ENCODE peak calls at places on chromosomes 4 and X, in eight cellular contexts. One of them, this sample, is unnamed.

GRCh38 chr4:37802068-37802666 is 24.3 kb upstream of the PGM2 start:
- DNase-seq in lower leg skin: no peak
- DNase-seq in endodermal cell: peak; percentile 86
- DNase-seq in kidney: no peak
- DNase-seq in IMR-90: peak; percentile 60
- DNase-seq in fibroblast of mammary gland: peak; percentile 79
- DNase-seq in AG04449: no peak
- DNase-seq in AG09309: no peak
- DNase-seq in this sample: peak; percentile 36

GRCh38 chr4:8507251-8507570 is 66.6 kb downstream of the TRMT44 start:
- DNase-seq in lower leg skin: no peak
- DNase-seq in endodermal cell: no peak
- DNase-seq in kidney: no peak
- DNase-seq in IMR-90: no peak
- DNase-seq in fibroblast of mammary gland: peak; percentile 55
- DNase-seq in AG04449: no peak
- DNase-seq in AG09309: no peak
- DNase-seq in this sample: peak; percentile 23

GRCh38 chrX:26522501-26522900 is 306.5 kb downstream of the MAGEB5 start:
- DNase-seq in lower leg skin: no peak
- DNase-seq in endodermal cell: no peak
- DNase-seq in kidney: no peak
- DNase-seq in IMR-90: no peak
- DNase-seq in fibroblast of mammary gland: no peak
- DNase-seq in AG04449: no peak
- DNase-seq in AG09309: no peak
- DNase-seq in this sample: no peak

GRCh38 chr4:77699731-77700210 is 94.2 kb downstream of the CXCL13 start:
- DNase-seq in lower leg skin: no peak
- DNase-seq in endodermal cell: peak; percentile 71
- DNase-seq in kidney: no peak
- DNase-seq in IMR-90: peak; percentile 93
- DNase-seq in fibroblast of mammary gland: peak; percentile 90
- DNase-seq in AG04449: peak; percentile 55
- DNase-seq in AG09309: peak; percentile 50
- DNase-seq in this sample: peak; percentile 93

GRCh38 chr4:189940178-189941004 is at the start of gene FRG1:
- DNase-seq in lower leg skin: peak; percentile 94
- DNase-seq in endodermal cell: peak; percentile 97
- DNase-seq in kidney: peak; percentile 98
- DNase-seq in IMR-90: peak; percentile 93
- DNase-seq in fibroblast of mammary gland: peak; percentile 94
- DNase-seq in AG04449: peak; percentile 76
- DNase-seq in AG09309: peak; percentile 84
- DNase-seq in this sample: peak; percentile 97

GRCh38 chrX:84729809-84730208 is 227.6 kb upstream of the HDX start:
- DNase-seq in lower leg skin: no peak
- DNase-seq in endodermal cell: peak; percentile 82
- DNase-seq in kidney: peak; percentile 26
- DNase-seq in IMR-90: peak; percentile 31
- DNase-seq in fibroblast of mammary gland: peak; percentile 52
- DNase-seq in AG04449: no peak
- DNase-seq in AG09309: peak; percentile 3
- DNase-seq in this sample: peak; percentile 13

GRCh38 chrX:19839770-19840254 is 47.6 kb downstream of the SH3KBP1 start:
- DNase-seq in lower leg skin: no peak
- DNase-seq in endodermal cell: no peak
- DNase-seq in kidney: no peak
- DNase-seq in IMR-90: no peak
- DNase-seq in fibroblast of mammary gland: no peak
- DNase-seq in AG04449: no peak
- DNase-seq in AG09309: no peak
- DNase-seq in this sample: no peak

GRCh38 chr4:169968999-169969398 is 57.2 kb downstream of the MFAP3L start:
- DNase-seq in lower leg skin: no peak
- DNase-seq in endodermal cell: no peak
- DNase-seq in kidney: no peak
- DNase-seq in IMR-90: peak; percentile 11
- DNase-seq in fibroblast of mammary gland: peak; percentile 57
- DNase-seq in AG04449: peak; percentile 76
- DNase-seq in AG09309: peak; percentile 7
- DNase-seq in this sample: no peak

GRCh38 chr4:113109106-113109740 is 59.8 kb downstream of the ANK2 start:
- DNase-seq in lower leg skin: no peak
- DNase-seq in endodermal cell: no peak
- DNase-seq in kidney: no peak
- DNase-seq in IMR-90: no peak
- DNase-seq in fibroblast of mammary gland: no peak
- DNase-seq in AG04449: no peak
- DNase-seq in AG09309: no peak
- DNase-seq in this sample: peak; percentile 30

GRCh38 chr4:142322996-142323395 is 523.1 kb downstream of the INPP4B start:
- DNase-seq in lower leg skin: no peak
- DNase-seq in endodermal cell: no peak
- DNase-seq in kidney: no peak
- DNase-seq in IMR-90: no peak
- DNase-seq in fibroblast of mammary gland: no peak
- DNase-seq in AG04449: no peak
- DNase-seq in AG09309: no peak
- DNase-seq in this sample: no peak

GRCh38 chrX:139554991-139555675 is 24.6 kb downstream of the F9 start:
- DNase-seq in lower leg skin: no peak
- DNase-seq in endodermal cell: peak; percentile 49
- DNase-seq in kidney: peak; percentile 69
- DNase-seq in IMR-90: no peak
- DNase-seq in fibroblast of mammary gland: no peak
- DNase-seq in AG04449: no peak
- DNase-seq in AG09309: no peak
- DNase-seq in this sample: no peak

GRCh38 chr4:27149541-27150212 is 289.0 kb downstream of the STIM2 start:
- DNase-seq in lower leg skin: no peak
- DNase-seq in endodermal cell: no peak
- DNase-seq in kidney: no peak
- DNase-seq in IMR-90: peak; percentile 37
- DNase-seq in fibroblast of mammary gland: peak; percentile 83
- DNase-seq in AG04449: no peak
- DNase-seq in AG09309: peak; percentile 79
- DNase-seq in this sample: peak; percentile 40

GRCh38 chrX:42290608-42291007 is 367.3 kb upstream of the CASK start:
- DNase-seq in lower leg skin: no peak
- DNase-seq in endodermal cell: peak; percentile 50
- DNase-seq in kidney: no peak
- DNase-seq in IMR-90: peak; percentile 0
- DNase-seq in fibroblast of mammary gland: peak; percentile 6
- DNase-seq in AG04449: no peak
- DNase-seq in AG09309: no peak
- DNase-seq in this sample: peak; percentile 3

GRCh38 chrX:24443943-24444342 is 21.1 kb upstream of the PDK3 start:
- DNase-seq in lower leg skin: no peak
- DNase-seq in endodermal cell: no peak
- DNase-seq in kidney: no peak
- DNase-seq in IMR-90: no peak
- DNase-seq in fibroblast of mammary gland: no peak
- DNase-seq in AG04449: no peak
- DNase-seq in AG09309: no peak
- DNase-seq in this sample: no peak

GRCh38 chr4:77193511-77194236 is 36.7 kb downstream of the CCNG2 start:
- DNase-seq in lower leg skin: peak; percentile 55
- DNase-seq in endodermal cell: peak; percentile 92
- DNase-seq in kidney: peak; percentile 72
- DNase-seq in IMR-90: no peak
- DNase-seq in fibroblast of mammary gland: no peak
- DNase-seq in AG04449: no peak
- DNase-seq in AG09309: no peak
- DNase-seq in this sample: no peak

GRCh38 chrX:111151764-111152163 is 55.8 kb downstream of the PAK3 start:
- DNase-seq in lower leg skin: no peak
- DNase-seq in endodermal cell: no peak
- DNase-seq in kidney: no peak
- DNase-seq in IMR-90: no peak
- DNase-seq in fibroblast of mammary gland: no peak
- DNase-seq in AG04449: no peak
- DNase-seq in AG09309: no peak
- DNase-seq in this sample: no peak

GRCh38 chr4:90190510-90190909 is 63.3 kb downstream of the CCSER1 start:
- DNase-seq in lower leg skin: no peak
- DNase-seq in endodermal cell: no peak
- DNase-seq in kidney: no peak
- DNase-seq in IMR-90: no peak
- DNase-seq in fibroblast of mammary gland: no peak
- DNase-seq in AG04449: no peak
- DNase-seq in AG09309: no peak
- DNase-seq in this sample: no peak

GRCh38 chrX:24876782-24877315 is 138.9 kb downstream of the ARX start:
- DNase-seq in lower leg skin: no peak
- DNase-seq in endodermal cell: no peak
- DNase-seq in kidney: no peak
- DNase-seq in IMR-90: no peak
- DNase-seq in fibroblast of mammary gland: no peak
- DNase-seq in AG04449: no peak
- DNase-seq in AG09309: no peak
- DNase-seq in this sample: no peak

GRCh38 chr4:71974681-71975080 is 57.1 kb upstream of the NPFFR2 start:
- DNase-seq in lower leg skin: no peak
- DNase-seq in endodermal cell: no peak
- DNase-seq in kidney: no peak
- DNase-seq in IMR-90: peak; percentile 6
- DNase-seq in fibroblast of mammary gland: peak; percentile 64
- DNase-seq in AG04449: no peak
- DNase-seq in AG09309: peak; percentile 8
- DNase-seq in this sample: peak; percentile 9

GRCh38 chrX:110852180-110852579 is 56.6 kb upstream of the CHRDL1 start:
- DNase-seq in lower leg skin: no peak
- DNase-seq in endodermal cell: peak; percentile 61
- DNase-seq in kidney: no peak
- DNase-seq in IMR-90: peak; percentile 5
- DNase-seq in fibroblast of mammary gland: peak; percentile 33
- DNase-seq in AG04449: no peak
- DNase-seq in AG09309: no peak
- DNase-seq in this sample: peak; percentile 16

DNA sequence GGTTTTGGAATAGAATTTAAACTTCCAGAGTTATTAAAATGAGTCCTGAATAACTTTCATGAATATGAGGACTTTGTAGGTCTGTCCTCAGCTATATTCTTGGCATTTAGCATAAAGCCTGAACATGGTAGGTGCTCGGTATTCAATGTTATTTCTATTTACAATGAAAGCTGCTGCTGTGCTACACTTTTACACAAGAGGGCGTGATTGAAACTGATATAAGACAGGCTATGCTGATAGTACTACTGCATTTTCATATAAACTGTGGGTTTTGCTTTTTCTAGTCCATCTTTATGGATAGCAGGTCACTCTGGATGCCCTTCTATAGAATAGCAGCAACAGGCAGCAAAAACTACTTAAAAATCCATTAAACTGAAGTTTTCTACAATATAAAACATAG is 12.3 kb upstream of the GNPDA2 start:
- DNase-seq in lower leg skin: no peak
- DNase-seq in endodermal cell: no peak
- DNase-seq in kidney: no peak
- DNase-seq in IMR-90: no peak
- DNase-seq in fibroblast of mammary gland: peak; percentile 18
- DNase-seq in AG04449: no peak
- DNase-seq in AG09309: no peak
- DNase-seq in this sample: peak; percentile 10
- TF ChIP-seq CTCF in lower leg skin: no peak
- TF ChIP-seq CTCF in endodermal cell: peak; percentile 56
- TF ChIP-seq CTCF in kidney: peak; percentile 10
- TF ChIP-seq CTCF in IMR-90: peak; percentile 26
- TF ChIP-seq CTCF in fibroblast of mammary gland: peak; percentile 47
- TF ChIP-seq CTCF in AG04449: peak; percentile 26
- TF ChIP-seq CTCF in AG09309: peak; percentile 37
- TF ChIP-seq CTCF in this sample: peak; percentile 41

GRCh38 chrX:13733506-13733905 is 914 bp downstream of the TRAPPC2 start:
- DNase-seq in lower leg skin: no peak
- DNase-seq in endodermal cell: no peak
- DNase-seq in kidney: no peak
- DNase-seq in IMR-90: peak; percentile 23
- DNase-seq in fibroblast of mammary gland: no peak
- DNase-seq in AG04449: no peak
- DNase-seq in AG09309: no peak
- DNase-seq in this sample: no peak
- H3K4me3 ChIP-seq in lower leg skin: no peak overlapping the region
- H3K4me3 ChIP-seq in endodermal cell: peak overlapping the region; percentile 89
- H3K4me3 ChIP-seq in kidney: peak overlapping the region; percentile 89
- H3K4me3 ChIP-seq in IMR-90: peak overlapping the region; percentile 81
- H3K4me3 ChIP-seq in fibroblast of mammary gland: peak overlapping the region; percentile 91
- H3K4me3 ChIP-seq in AG04449: peak overlapping the region; percentile 76
- H3K4me3 ChIP-seq in AG09309: peak overlapping the region; percentile 92
- H3K4me3 ChIP-seq in this sample: peak overlapping the region; percentile 86

DNA sequence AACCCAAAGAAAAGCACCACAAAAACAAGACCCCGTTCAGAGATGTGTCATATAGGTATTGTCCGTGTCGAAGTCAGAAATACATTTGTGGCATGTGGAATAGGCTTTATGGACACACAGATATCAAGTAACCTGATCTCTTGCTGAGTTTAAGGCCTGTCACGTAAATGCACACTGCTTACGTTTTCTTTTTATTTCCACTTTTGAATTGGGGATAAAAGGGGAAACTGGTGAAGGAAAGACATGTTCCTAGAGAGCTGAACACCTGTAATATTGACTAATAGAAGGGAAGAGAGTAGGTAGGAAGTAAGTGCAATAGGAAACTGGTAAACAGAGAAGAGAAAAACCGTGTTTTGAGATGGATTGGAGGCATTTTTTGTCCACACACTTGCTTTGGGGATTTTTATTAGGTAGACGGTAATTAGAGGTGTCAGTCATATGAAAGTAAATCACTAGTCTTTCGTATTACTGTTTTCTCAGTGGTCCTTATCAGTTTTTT is 24.9 kb downstream of the TMEM131L start:
- DNase-seq in lower leg skin: no peak
- DNase-seq in endodermal cell: peak; percentile 2
- DNase-seq in kidney: no peak
- DNase-seq in IMR-90: no peak
- DNase-seq in fibroblast of mammary gland: no peak
- DNase-seq in AG04449: no peak
- DNase-seq in AG09309: no peak
- DNase-seq in this sample: no peak
- TF ChIP-seq CTCF in lower leg skin: no peak
- TF ChIP-seq CTCF in endodermal cell: no peak
- TF ChIP-seq CTCF in kidney: no peak
- TF ChIP-seq CTCF in IMR-90: no peak
- TF ChIP-seq CTCF in fibroblast of mammary gland: no peak
- TF ChIP-seq CTCF in AG04449: no peak
- TF ChIP-seq CTCF in AG09309: no peak
- TF ChIP-seq CTCF in this sample: no peak

DNA sequence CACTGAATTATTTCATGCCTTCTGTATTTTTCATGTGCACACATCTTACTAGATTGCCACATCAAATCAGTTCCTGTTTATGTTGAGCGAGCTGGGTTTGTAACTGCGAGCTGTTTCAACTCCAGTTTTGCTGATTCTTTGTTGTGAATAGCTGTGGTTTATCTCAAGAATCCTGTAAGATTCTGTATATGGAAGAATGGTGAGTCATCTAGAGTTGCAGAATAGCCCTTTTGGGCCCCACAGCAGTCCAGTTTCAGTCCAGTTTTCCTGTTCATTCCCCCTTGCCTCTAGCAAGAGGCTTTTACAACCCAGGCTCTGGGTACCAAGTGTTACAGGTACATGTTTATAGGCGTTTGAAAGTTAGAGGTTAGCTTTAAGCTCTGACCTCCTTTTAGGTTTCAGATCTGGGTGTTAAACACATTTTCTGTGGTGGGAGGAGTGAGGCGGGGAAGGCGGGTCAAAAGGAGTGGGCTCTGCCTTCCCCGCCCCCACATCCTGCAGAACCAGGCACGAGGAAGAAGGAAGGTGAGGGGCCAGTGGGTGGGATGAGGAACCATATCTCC is 32.7 kb downstream of the TBC1D14 start:
- DNase-seq in lower leg skin: no peak
- DNase-seq in endodermal cell: peak; percentile 55
- DNase-seq in kidney: peak; percentile 41
- DNase-seq in IMR-90: peak; percentile 98
- DNase-seq in fibroblast of mammary gland: peak; percentile 94
- DNase-seq in AG04449: peak; percentile 95
- DNase-seq in AG09309: peak; percentile 91
- DNase-seq in this sample: peak; percentile 99
- H3K4me3 ChIP-seq in lower leg skin: no peak overlapping the region
- H3K4me3 ChIP-seq in endodermal cell: no peak overlapping the region
- H3K4me3 ChIP-seq in kidney: no peak overlapping the region
- H3K4me3 ChIP-seq in IMR-90: peak overlapping the region; percentile 17
- H3K4me3 ChIP-seq in fibroblast of mammary gland: no peak overlapping the region
- H3K4me3 ChIP-seq in AG04449: peak overlapping the region; percentile 29
- H3K4me3 ChIP-seq in AG09309: no peak overlapping the region
- H3K4me3 ChIP-seq in this sample: peak overlapping the region; percentile 30

This sample was measured in fibroblast of villous mesenchyme.